ENCODE peak calls at places on chromosome 6, in ten cellular contexts. G, T, O, I, Z, B, C, M, Y and U are unnamed samples.

GRCh38 chr6:125299257-125299656 is 2.5 kb downstream of the HDDC2 start:
- DNase-seq in G (no peak), T (no peak), O (no peak), I (no peak), Z (no peak), B (no peak), C (no peak), M (no peak), Y (no peak), U (no peak)

GRCh38 chr6:147855823-147856222 is 347.3 kb downstream of the SAMD5 start:
- DNase-seq in G (no peak), T (no peak), O (no peak), I (peak; percentile 13), Z (no peak), B (no peak), C (no peak), M (no peak), Y (no peak), U (no peak)

GRCh38 chr6:144493035-144493910 is 208.1 kb downstream of the UTRN start:
- DNase-seq in G (no peak), T (no peak), O (no peak), I (peak; percentile 28), Z (no peak), B (no peak), C (no peak), M (no peak), Y (no peak), U (no peak)

GRCh38 chr6:80357674-80358073 is 251.2 kb downstream of the BCKDHB start:
- DNase-seq in G (no peak), T (no peak), O (no peak), I (no peak), Z (no peak), B (no peak), C (no peak), M (no peak), Y (no peak), U (no peak)

GRCh38 chr6:56019973-56020372 is 144.6 kb upstream of the BMP5 start:
- DNase-seq in G (no peak), T (no peak), O (no peak), I (no peak), Z (no peak), B (no peak), C (no peak), M (no peak), Y (no peak), U (no peak)

GRCh38 chr6:139364302-139364981 is 10.0 kb downstream of the CITED2 start:
- DNase-seq in G (no peak), T (no peak), O (no peak), I (peak; percentile 39), Z (no peak), B (peak; percentile 74), C (no peak), M (no peak), Y (peak; percentile 75), U (no peak)

GRCh38 chr6:49479308-49480004 is 16.3 kb downstream of the CENPQ start:
- DNase-seq in G (no peak), T (no peak), O (no peak), I (no peak), Z (no peak), B (no peak), C (no peak), M (no peak), Y (peak; percentile 45), U (no peak)

GRCh38 chr6:124888581-124889371 is 73.5 kb upstream of the RNF217 start:
- DNase-seq in G (no peak), T (no peak), O (no peak), I (peak; percentile 25), Z (no peak), B (peak; percentile 41), C (no peak), M (no peak), Y (peak; percentile 62), U (no peak)

GRCh38 chr6:131960371-131961133 is 9.4 kb upstream of the CCN2 start:
- DNase-seq in G (no peak), T (no peak), O (no peak), I (no peak), Z (no peak), B (no peak), C (no peak), M (no peak), Y (no peak), U (no peak)

GRCh38 chr6:170083236-170084051 is 207.4 kb downstream of the DLL1 start:
- DNase-seq in G (no peak), T (peak; percentile 52), O (no peak), I (no peak), Z (peak; percentile 9), B (no peak), C (peak; percentile 47), M (no peak), Y (no peak), U (no peak)

GRCh38 chr6:33595001-33595846 is 15.1 kb upstream of the BAK1 start:
- DNase-seq in G (no peak), T (no peak), O (no peak), I (no peak), Z (no peak), B (no peak), C (no peak), M (no peak), Y (no peak), U (no peak)

GRCh38 chr6:148885154-148885870 is 138.5 kb downstream of the UST start:
- DNase-seq in G (no peak), T (no peak), O (no peak), I (peak; percentile 90), Z (no peak), B (no peak), C (no peak), M (no peak), Y (peak; percentile 95), U (no peak)

GRCh38 chr6:111748247-111748647 is 125.0 kb downstream of the FYN start:
- DNase-seq in G (no peak), T (no peak), O (no peak), I (no peak), Z (no peak), B (no peak), C (no peak), M (no peak), Y (no peak), U (no peak)
- H3K27ac ChIP-seq in G (no peak overlapping the region), T (no peak overlapping the region), O (no peak overlapping the region), I (no peak overlapping the region), Z (peak overlapping the region; percentile 64), B (no peak overlapping the region), C (no peak overlapping the region), M (no peak overlapping the region), Y (no peak overlapping the region), U (no peak overlapping the region)

DNA sequence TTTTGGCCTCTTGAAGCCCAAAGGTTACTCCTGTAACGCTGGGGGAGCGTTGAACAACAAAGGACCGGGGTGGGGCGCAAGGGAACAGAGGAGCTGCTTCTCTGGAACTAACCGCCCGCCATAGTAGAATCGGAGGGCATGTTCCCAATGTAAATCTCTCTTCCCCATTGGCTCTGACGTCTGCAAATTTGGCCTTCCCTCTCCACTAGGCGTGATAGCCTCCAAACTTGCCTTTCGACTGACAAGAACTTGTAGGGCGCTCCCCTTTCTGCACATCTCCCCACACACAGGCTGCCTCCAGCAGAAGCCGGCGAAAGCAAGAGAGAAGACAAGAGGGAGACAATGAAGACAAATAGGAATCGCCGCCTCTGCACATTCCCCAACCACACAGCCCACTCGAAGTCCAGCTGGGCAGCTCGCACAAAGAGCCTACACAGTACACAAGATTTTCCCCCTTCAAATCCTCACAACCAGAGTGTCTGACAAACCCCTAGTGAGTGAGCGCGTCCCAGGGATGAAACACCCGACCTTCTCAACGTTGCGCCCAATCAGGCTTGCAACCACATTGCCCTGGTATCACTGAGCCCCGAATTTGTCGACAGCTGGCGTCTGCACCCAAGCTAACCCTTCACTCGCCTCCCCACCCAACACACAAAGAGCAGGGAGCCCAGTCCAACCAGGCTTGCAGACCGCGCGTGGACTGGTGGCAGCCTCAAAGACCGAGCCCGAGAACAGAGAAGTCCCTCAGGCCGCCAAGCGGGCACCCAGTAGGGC is 1.5 kb upstream of the COL12A1 start:
- DNase-seq in G (no peak), T (no peak), O (no peak), I (peak; percentile 54), Z (no peak), B (peak; percentile 57), C (peak; percentile 56), M (no peak), Y (peak; percentile 69), U (no peak)
- H3K27ac ChIP-seq in G (peak overlapping the region; percentile 30), T (no peak overlapping the region), O (no peak overlapping the region), I (peak overlapping the region; percentile 99), Z (no peak overlapping the region), B (no peak overlapping the region), C (no peak overlapping the region), M (peak overlapping the region; percentile 87), Y (no peak overlapping the region), U (no peak overlapping the region)

DNA sequence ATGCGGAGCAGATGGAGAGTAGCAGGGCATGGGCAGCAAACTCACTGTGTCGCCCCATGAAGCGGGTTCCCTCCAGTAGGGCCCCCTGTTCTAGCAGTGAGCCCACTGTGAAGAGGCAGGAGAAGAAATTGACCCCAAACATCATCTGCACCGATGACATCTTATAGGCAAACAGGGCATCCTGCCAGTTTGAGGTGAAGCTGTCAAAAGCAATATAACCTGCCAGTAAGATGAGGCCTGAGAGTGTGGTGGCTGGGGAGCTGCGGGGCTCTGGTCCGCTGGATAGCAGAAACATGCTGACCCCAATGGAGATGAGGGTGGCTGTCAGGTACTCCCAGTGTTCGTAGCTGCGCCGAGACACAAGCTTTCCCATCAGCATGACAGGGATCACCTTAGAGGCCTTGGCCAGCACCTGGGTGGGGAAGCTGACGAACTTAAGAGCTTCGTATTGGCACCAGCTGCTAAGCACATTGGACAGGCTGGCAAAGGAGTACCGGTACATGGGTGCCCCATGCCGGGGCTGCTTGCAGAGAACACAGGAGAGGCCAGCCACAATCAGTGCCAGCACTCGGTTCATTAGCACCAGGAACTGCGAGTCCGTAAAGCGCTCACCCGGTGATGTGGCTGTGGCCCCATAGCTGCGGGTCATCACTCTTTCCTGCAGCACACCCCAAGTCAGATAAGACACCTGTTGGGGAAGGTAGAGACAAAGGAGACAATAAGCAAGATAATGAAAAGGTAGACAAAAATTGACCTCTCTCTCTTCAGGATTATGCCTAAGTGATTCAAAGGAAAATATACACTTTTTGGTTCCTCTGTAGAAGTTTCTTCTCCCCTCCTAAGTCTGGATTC is 2.1 kb downstream of the SLC35B2 start:
- DNase-seq in G (no peak), T (peak; percentile 66), O (no peak), I (peak; percentile 24), Z (no peak), B (peak; percentile 41), C (no peak), M (no peak), Y (no peak), U (no peak)
- H3K27ac ChIP-seq in G (no peak overlapping the region), T (no peak overlapping the region), O (no peak overlapping the region), I (no peak overlapping the region), Z (peak overlapping the region; percentile 87), B (no peak overlapping the region), C (no peak overlapping the region), M (no peak overlapping the region), Y (peak overlapping the region; percentile 19), U (no peak overlapping the region)

DNA sequence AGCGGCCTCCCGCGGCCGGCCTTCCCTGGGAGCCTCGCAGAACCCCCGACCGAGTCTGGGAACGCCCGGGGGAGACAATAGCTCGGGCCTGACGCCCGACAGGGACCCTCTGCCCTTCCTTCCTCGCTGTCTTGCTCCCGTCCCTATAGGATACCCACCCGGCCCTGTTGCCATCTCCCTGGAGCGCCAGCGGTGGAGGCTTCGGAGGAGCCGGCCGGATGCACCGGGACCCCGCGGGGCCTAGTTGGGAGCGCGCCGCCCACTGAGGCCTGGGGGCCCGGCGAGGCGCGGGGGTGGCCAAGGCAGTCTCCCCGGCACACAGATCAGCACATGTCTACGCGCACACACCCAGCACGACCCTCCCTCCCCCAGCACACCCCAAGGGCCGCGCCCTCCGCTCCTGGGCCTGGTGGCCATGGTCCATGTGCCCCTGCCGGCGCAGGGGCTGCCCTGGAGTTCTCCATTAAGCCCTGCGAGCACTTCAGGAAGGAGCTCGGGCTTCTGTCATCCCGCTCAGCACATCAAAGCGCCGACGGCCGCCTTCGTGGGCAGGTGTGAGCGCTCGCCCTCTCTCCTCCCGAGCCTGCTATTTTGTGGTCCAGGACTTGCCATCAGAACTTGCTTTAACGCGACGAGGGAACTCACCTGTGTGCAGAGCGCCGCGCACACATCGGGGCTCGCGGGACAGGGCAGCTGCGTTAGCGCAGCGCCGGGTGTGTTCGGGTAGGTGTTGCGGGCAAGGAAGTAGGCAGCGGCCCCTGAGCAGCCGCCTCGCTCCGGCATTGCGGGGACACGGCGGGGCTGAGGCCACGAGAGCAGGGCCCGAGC is 3.7 kb downstream of the FOXF2 start:
- DNase-seq in G (no peak), T (no peak), O (no peak), I (no peak), Z (no peak), B (no peak), C (no peak), M (no peak), Y (no peak), U (no peak)
- H3K27ac ChIP-seq in G (no peak overlapping the region), T (no peak overlapping the region), O (no peak overlapping the region), I (peak overlapping the region; percentile 91), Z (no peak overlapping the region), B (no peak overlapping the region), C (no peak overlapping the region), M (no peak overlapping the region), Y (no peak overlapping the region), U (no peak overlapping the region)